ENCODE peak calls at places on chromosomes 7 and 10, in five cellular contexts. P is uterus; E is NCI-H446 treated with DMSO at 0.1 percent for 48 hours; X is mucosa of descending colon; R is stimulated activated effector memory CD8-positive, alpha-beta T cell treated with anti-CD3 and anti-CD28 coated beads, Interleukin-12 subunit alpha, Interleukin-12 subunit beta, amount 100 ng/mL, for 72 hours. T is an unnamed sample.

GRCh38 chr10:12769326-12770044 is 232.0 kb downstream of the CCDC3 start:
- DNase-seq in X (no peak), P (no peak), R (no peak), E (no peak), T (no peak)

GRCh38 chr7:158422551-158423189 is 165.0 kb downstream of the PTPRN2 start:
- DNase-seq in R (no peak), P (no peak), X (no peak), E (no peak), T (no peak)

GRCh38 chr10:60910543-60910942 is 33.4 kb downstream of the RHOBTB1 start:
- DNase-seq in R (no peak), X (peak; percentile 34), E (no peak), P (no peak), T (no peak)

GRCh38 chr7:20193242-20193777 is 23.9 kb downstream of the MACC1 start:
- DNase-seq in E (no peak), P (no peak), X (no peak), R (no peak), T (no peak)

GRCh38 chr7:29771081-29771832 is 35.1 kb upstream of the WIPF3 start:
- DNase-seq in X (no peak), P (no peak), R (no peak), E (no peak), T (no peak)

GRCh38 chr10:3542185-3542611 is 242.8 kb downstream of the KLF6 start:
- DNase-seq in E (no peak), X (no peak), R (no peak), P (no peak), T (no peak)

GRCh38 chr10:78474743-78475142 is 441.1 kb downstream of the RPS24 start:
- DNase-seq in X (no peak), P (no peak), E (no peak), R (no peak), T (no peak)

GRCh38 chr10:73908853-73909611 is 1.9 kb upstream of the PLAU start:
- DNase-seq in X (peak; percentile 48), E (no peak), R (no peak), P (peak; percentile 49), T (peak; percentile 84)

GRCh38 chr7:55594414-55594813 is 22.1 kb upstream of the VOPP1 start:
- DNase-seq in X (no peak), E (no peak), P (no peak), R (no peak), T (no peak)

GRCh38 chr10:14296081-14296709 is 34.5 kb downstream of the FRMD4A start:
- DNase-seq in E (no peak), X (no peak), R (no peak), P (no peak), T (peak; percentile 54)

GRCh38 chr7:57176928-57177635 is 44.8 kb upstream of the ZNF479 start:
- DNase-seq in E (no peak), X (no peak), R (no peak), P (no peak), T (no peak)

GRCh38 chr10:22294694-22295093 is 21.5 kb upstream of the COMMD3 start:
- DNase-seq in R (no peak), E (no peak), X (no peak), P (no peak), T (no peak)

GRCh38 chr10:91610444-91610843 is 22.4 kb downstream of the PPP1R3C start:
- DNase-seq in X (no peak), R (no peak), P (no peak), E (no peak), T (no peak)

GRCh38 chr10:13437026-13437555 is 89.0 kb upstream of the SEPHS1 start:
- DNase-seq in X (no peak), E (no peak), P (no peak), R (no peak), T (no peak)

GRCh38 chr7:98287486-98287959 is 6.0 kb downstream of the BRI3 start:
- DNase-seq in P (no peak), X (peak; percentile 83), R (no peak), E (no peak), T (no peak)

GRCh38 chr10:101047961-101048892 is 13.6 kb upstream of the KAZALD1 start:
- DNase-seq in P (no peak), E (no peak), X (no peak), R (no peak), T (no peak)

GRCh38 chr10:79100761-79101160 is 32.0 kb downstream of the ZMIZ1 start:
- DNase-seq in P (no peak), E (no peak), X (no peak), R (no peak), T (no peak)

GRCh38 chr10:87864497-87865059 is 1.2 kb downstream of the PTEN start:
- DNase-seq in R (no peak), E (no peak), P (no peak), X (peak; percentile 34), T (no peak)

GRCh38 chr7:134320201-134320600 is 3.5 kb upstream of the SLC35B4 start:
- DNase-seq in R (no peak), P (no peak), X (no peak), E (no peak), T (no peak)

GRCh38 chr10:111323567-111323966 is 246.7 kb downstream of the ADRA2A start:
- DNase-seq in R (no peak), E (no peak), P (no peak), X (no peak), T (no peak)

GRCh38 chr10:21246178-21246577 is 279.3 kb downstream of the SKIDA1 start:
- DNase-seq in R (no peak), X (no peak), P (no peak), E (no peak), T (no peak)

GRCh38 chr10:273088-273487 is 137.8 kb downstream of the ZMYND11 start:
- DNase-seq in X (no peak), P (no peak), E (no peak), R (no peak), T (no peak)

GRCh38 chr10:86779267-86780017 is 23.0 kb downstream of the BMPR1A start:
- DNase-seq in R (no peak), E (no peak), X (no peak), P (no peak), T (no peak)

GRCh38 chr10:58919927-58920654 is 256.4 kb upstream of the PHYHIPL start:
- DNase-seq in X (no peak), E (peak; percentile 22), R (no peak), P (no peak), T (peak; percentile 55)

GRCh38 chr10:88841316-88842111 is 10.1 kb downstream of the ANKRD22 start:
- DNase-seq in X (no peak), P (no peak), R (no peak), E (no peak), T (no peak)

GRCh38 chr7:47323904-47324303 is 258.0 kb downstream of the TNS3 start:
- DNase-seq in R (no peak), P (no peak), E (no peak), X (no peak), T (no peak)

GRCh38 chr10:63409465-63410027 is 56.2 kb downstream of the JMJD1C start:
- DNase-seq in E (no peak), P (no peak), X (no peak), R (no peak), T (no peak)

GRCh38 chr10:120891367-120891766 is 40.2 kb downstream of the WDR11 start:
- DNase-seq in E (no peak), P (no peak), X (no peak), R (no peak), T (no peak)

GRCh38 chr10:75448166-75448565 is 16.7 kb downstream of the LRMDA start:
- DNase-seq in E (no peak), X (no peak), P (no peak), R (no peak), T (no peak)

GRCh38 chr10:14617850-14618249 is 156.8 kb downstream of the FAM107B start:
- DNase-seq in E (no peak), R (no peak), P (no peak), X (no peak), T (no peak)

GRCh38 chr7:5532520-5533335 is 109.1 kb upstream of the TNRC18 start:
- DNase-seq in P (peak; percentile 75), E (no peak), X (peak; percentile 89), R (no peak), T (no peak)

GRCh38 chr7:150756858-150757257 is 19.6 kb downstream of the GIMAP5 start:
- DNase-seq in P (no peak), X (peak; percentile 49), E (no peak), R (no peak), T (no peak)

T was measured in T1000.